ENCODE peak calls at places on chromosomes 2 and 18, in five cellular contexts. K is foreskin fibroblast, Z is Right ventricle myocardium superior, H is tibial nerve, R is NCI-H146. B is an unnamed sample.

GRCh38 chr2:235498556-235499305 is 4.9 kb downstream of the AGAP1 start:
- DNase-seq in H (no peak), Z (no peak), R (no peak), K (no peak), B (no peak)

GRCh38 chr2:129912066-129912820 is 67.2 kb upstream of the RAB6C start:
- DNase-seq in R (no peak), K (no peak), H (no peak), Z (no peak), B (no peak)

GRCh38 chr2:95329891-95330822 is 33.0 kb downstream of the KCNIP3 start:
- DNase-seq in Z (peak), K (peak), H (no peak), R (peak), B (no peak)

GRCh38 chr2:96164459-96165184 is 19.4 kb upstream of the DUSP2 start:
- DNase-seq in H (no peak), Z (no peak), K (no peak), R (no peak), B (no peak)

GRCh38 chr2:73172963-73173362 is 29.4 kb upstream of the NOTO start:
- DNase-seq in Z (no peak), H (no peak), R (no peak), K (no peak), B (no peak)

GRCh38 chr2:120693121-120693520 is 42.5 kb upstream of the GLI2 start:
- DNase-seq in Z (no peak), R (no peak), H (no peak), K (peak), B (no peak)

GRCh38 chr2:97765933-97766332 is 52.6 kb downstream of the ZAP70 start:
- DNase-seq in R (no peak), Z (no peak), K (no peak), H (no peak), B (no peak)

GRCh38 chr18:59268722-59269562 is 4.3 kb downstream of the RAX start:
- DNase-seq in K (no peak), H (no peak), Z (no peak), R (peak), B (no peak)

GRCh38 chr18:47749195-47749973 is 181.1 kb downstream of the SMAD2 start:
- DNase-seq in R (peak), H (peak), K (peak), Z (peak), B (peak)

GRCh38 chr2:64225491-64225890 is 81.3 kb upstream of the PELI1 start:
- DNase-seq in H (no peak), K (no peak), R (no peak), Z (no peak), B (no peak)

GRCh38 chr18:69636529-69637301 is 236.0 kb downstream of the DOK6 start:
- DNase-seq in Z (no peak), R (peak), K (no peak), H (no peak), B (no peak)

GRCh38 chr2:175805442-175806114 is 196.5 kb downstream of the LNPK start:
- DNase-seq in K (no peak), Z (no peak), H (no peak), R (no peak), B (no peak)

GRCh38 chr18:39942702-39943101 is 2012.3 kb upstream of the PIK3C3 start:
- DNase-seq in Z (no peak), R (no peak), K (no peak), H (no peak), B (no peak)

GRCh38 chr18:54191352-54191751 is 33.1 kb downstream of the MBD2 start:
- DNase-seq in H (no peak), R (no peak), K (no peak), Z (no peak), B (no peak)

GRCh38 chr18:13376298-13376840 is 157.8 kb downstream of the LDLRAD4 start:
- DNase-seq in R (no peak), H (no peak), Z (no peak), K (no peak), B (no peak)

GRCh38 chr2:209422191-209422754 is 1.6 kb upstream of the MAP2 start:
- DNase-seq in R (peak), H (no peak), K (no peak), Z (no peak), B (no peak)

GRCh38 chr18:56315363-56315762 is 323.0 kb downstream of the TXNL1 start:
- DNase-seq in Z (no peak), H (no peak), R (no peak), K (peak), B (no peak)

GRCh38 chr2:96839288-96839874 is 4.4 kb downstream of the ANKRD23 start:
- DNase-seq in R (no peak), Z (peak), H (no peak), K (no peak), B (no peak)

GRCh38 chr2:240319855-240320560 is 115.5 kb upstream of the GPC1 start:
- DNase-seq in R (no peak), Z (no peak), H (no peak), K (peak), B (no peak)

GRCh38 chr2:234257859-234258561 is 207.5 kb downstream of the SPP2 start:
- DNase-seq in K (peak), Z (no peak), R (peak), H (peak), B (no peak)

GRCh38 chr2:39246382-39246980 is 2.7 kb upstream of the CDKL4 start:
- DNase-seq in R (no peak), Z (no peak), K (no peak), H (no peak), B (no peak)

GRCh38 chr2:237509151-237509550 is 22.1 kb downstream of the MLPH start:
- DNase-seq in H (no peak), Z (no peak), K (no peak), R (no peak), B (no peak)

GRCh38 chr2:51079945-51080344 is 48.0 kb upstream of the NRXN1 start:
- DNase-seq in R (no peak), H (no peak), Z (no peak), K (no peak), B (no peak)

GRCh38 chr18:31719363-31720006 is 35.1 kb upstream of the B4GALT6 start:
- DNase-seq in H (no peak), R (no peak), Z (no peak), K (no peak), B (no peak)

GRCh38 chr2:105038383-105039061 is 653 bp downstream of the MRPS9 start:
- DNase-seq in R (peak), Z (no peak), H (no peak), K (no peak), B (no peak)

GRCh38 chr2:196278491-196278911 is 107.1 kb upstream of the STK17B start:
- DNase-seq in K (peak), R (no peak), H (no peak), Z (no peak), B (no peak)

GRCh38 chr18:67672142-67672541 is 155.6 kb upstream of the DSEL start:
- DNase-seq in H (no peak), R (no peak), Z (no peak), K (peak), B (no peak)

GRCh38 chr2:45890819-45891218 is 239.3 kb downstream of the PRKCE start:
- DNase-seq in R (no peak), Z (no peak), H (no peak), K (no peak), B (no peak)

B was measured in tibial artery.